ENCODE peak calls at places on chromosomes 13 and 19, in six cellular contexts. Z is T-cell; H is CD4-positive, alpha-beta memory T cell; B is BE2C; E is GM12878; Y is left ventricle myocardium inferior. T is an unnamed sample.

GRCh38 chr19:16266586-16266942 is 58.1 kb upstream of the KLF2 start:
- DNase-seq in Y (no peak), H (peak), B (no peak), E (no peak), Z (peak), T (no peak)

GRCh38 chr19:33298146-33298911 is 4.0 kb downstream of the CEBPA start:
- DNase-seq in Z (no peak), E (no peak), Y (no peak), B (no peak), H (no peak), T (peak)

GRCh38 chr19:54317108-54317964 is 4.4 kb upstream of the LILRA5 start:
- DNase-seq in E (no peak), B (no peak), Z (no peak), H (no peak), Y (no peak), T (no peak)

GRCh38 chr13:73754727-73755292 is 379.4 kb downstream of the KLF12 start:
- DNase-seq in Z (peak), Y (no peak), H (no peak), E (no peak), B (peak), T (no peak)

GRCh38 chr19:51301266-51301665 is 10.2 kb upstream of the IGLON5 start:
- DNase-seq in H (no peak), Y (no peak), E (no peak), Z (no peak), B (no peak), T (no peak)

GRCh38 chr19:7811989-7812388 is 18.0 kb upstream of the EVI5L start:
- DNase-seq in Y (no peak), H (no peak), E (no peak), Z (no peak), B (no peak), T (no peak)

GRCh38 chr13:114054269-114054668 is 78.2 kb downstream of the RASA3 start:
- DNase-seq in Y (no peak), E (no peak), Z (no peak), B (peak), H (no peak), T (no peak)

GRCh38 chr19:840519-841206 is at the start of gene PRTN3:
- DNase-seq in Y (no peak), Z (no peak), H (no peak), E (no peak), B (no peak), T (no peak)

GRCh38 chr13:105825071-105825470 is 710.4 kb downstream of the EFNB2 start:
- DNase-seq in H (no peak), E (no peak), Y (no peak), Z (no peak), B (no peak), T (no peak)

GRCh38 chr13:110685305-110685704 is 20.6 kb downstream of the CARS2 start:
- DNase-seq in H (no peak), Z (no peak), Y (no peak), E (no peak), B (no peak), T (no peak)

GRCh38 chr13:71524245-71525002 is 342.6 kb downstream of the DACH1 start:
- DNase-seq in E (no peak), H (no peak), B (peak), Z (no peak), Y (no peak), T (no peak)

GRCh38 chr13:26051231-26052135 is at the start of gene SHISA2:
- DNase-seq in Y (peak), Z (peak), B (peak), E (no peak), H (no peak), T (no peak)

GRCh38 chr19:49155830-49156346 is 692 bp upstream of the HRC start:
- DNase-seq in H (no peak), B (no peak), Y (peak), Z (no peak), E (no peak), T (no peak)

GRCh38 chr19:54158812-54159351 is 639 bp downstream of the LENG1 start:
- DNase-seq in Z (no peak), Y (no peak), B (no peak), H (peak), E (no peak), T (no peak)

GRCh38 chr19:17610384-17610783 is 54.9 kb downstream of the COLGALT1 start:
- DNase-seq in B (no peak), Z (no peak), Y (no peak), H (no peak), E (no peak), T (no peak)

GRCh38 chr19:35843676-35844481 is 8.4 kb downstream of the NPHS1 start:
- DNase-seq in H (no peak), Y (no peak), Z (no peak), E (no peak), B (peak), T (no peak)

GRCh38 chr19:17052439-17052838 is 22.8 kb downstream of the HAUS8 start:
- DNase-seq in H (no peak), Z (peak), B (peak), Y (no peak), E (no peak), T (no peak)

GRCh38 chr19:45779231-45780145 is 2.8 kb downstream of the DMPK start:
- DNase-seq in H (peak), E (peak), Y (peak), Z (peak), B (peak), T (peak)

GRCh38 chr19:1125601-1126533 is 22.1 kb downstream of the GPX4 start:
- DNase-seq in Y (no peak), B (no peak), Z (no peak), H (no peak), E (no peak), T (no peak)

GRCh38 chr13:110419391-110419791 is 112.3 kb downstream of the COL4A2 start:
- DNase-seq in Y (no peak), B (no peak), H (no peak), Z (no peak), E (no peak), T (no peak)

GRCh38 chr13:99956473-99957349 is 14.9 kb downstream of the ZIC5 start:
- DNase-seq in E (no peak), Z (no peak), Y (no peak), H (no peak), B (no peak), T (no peak)

GRCh38 chr19:45322744-45323281 is at the start of gene CKM:
- DNase-seq in Y (peak), E (no peak), H (no peak), B (no peak), Z (no peak), T (no peak)

GRCh38 chr19:29293292-29293691 is 80.3 kb upstream of the UQCRFS1 start:
- DNase-seq in B (no peak), Y (no peak), Z (no peak), H (no peak), E (no peak), T (no peak)

GRCh38 chr13:43805071-43805468 is 18.3 kb upstream of the ENOX1 start:
- DNase-seq in H (peak), E (no peak), B (no peak), Z (no peak), Y (no peak), T (no peak)